ENCODE peak calls at places on chromosomes 4 and X, in seven cellular contexts. H is endothelial cell of umbilical vein; P is tibial artery; U is aorta; V is CD8-positive, alpha-beta T cell; D is IMR-90; K is stomach. S is an unnamed sample.

GRCh38 chr4:113316879-113317278 is 267.4 kb downstream of the ANK2 start:
- DNase-seq in H (no peak), P (no peak), U (no peak), V (no peak), D (no peak), K (no peak), S (no peak)

GRCh38 chrX:24266996-24267395 is 46.9 kb downstream of the SUPT20HL2 start:
- DNase-seq in H (no peak), P (no peak), U (no peak), V (no peak), D (peak; percentile 44), K (no peak), S (no peak)

GRCh38 chr4:76879731-76880364 is 18.1 kb downstream of the SOWAHB start:
- DNase-seq in H (no peak), P (no peak), U (no peak), V (no peak), D (peak; percentile 78), K (no peak), S (no peak)

GRCh38 chrX:53714580-53715335 is 28.2 kb upstream of the HUWE1 start:
- DNase-seq in H (peak; percentile 8), P (no peak), U (no peak), V (peak; percentile 18), D (peak; percentile 57), K (peak; percentile 66), S (no peak)

GRCh38 chr4:52015366-52015765 is 4.8 kb downstream of the LRRC66 start:
- DNase-seq in H (peak; percentile 53), P (no peak), U (no peak), V (no peak), D (no peak), K (no peak), S (no peak)

GRCh38 chrX:139692506-139692849 is 15.5 kb downstream of the MCF2 start:
- DNase-seq in H (no peak), P (no peak), U (no peak), V (no peak), D (no peak), K (no peak), S (no peak)

GRCh38 chrX:11952176-11952720 is 186.0 kb upstream of the FRMPD4 start:
- DNase-seq in H (no peak), P (no peak), U (no peak), V (no peak), D (peak; percentile 25), K (no peak), S (no peak)

GRCh38 chrX:49610718-49611310 is 12.0 kb downstream of the GAGE1 start:
- DNase-seq in H (peak; percentile 17), P (no peak), U (no peak), V (no peak), D (no peak), K (no peak), S (no peak)

GRCh38 chr4:32133141-32133540 is 1413.0 kb downstream of the PCDH7 start:
- DNase-seq in H (no peak), P (no peak), U (no peak), V (no peak), D (no peak), K (no peak), S (no peak)

GRCh38 chr4:143641406-143641805 is 59.1 kb downstream of the FREM3 start:
- DNase-seq in H (peak; percentile 48), P (no peak), U (no peak), V (no peak), D (no peak), K (no peak), S (no peak)

GRCh38 chr4:31539279-31540074 is 819.3 kb downstream of the PCDH7 start:
- DNase-seq in H (no peak), P (no peak), U (no peak), V (no peak), D (no peak), K (no peak), S (no peak)

GRCh38 chrX:17595456-17596035 is 141.7 kb upstream of the SCML1 start:
- DNase-seq in H (peak; percentile 85), P (no peak), U (no peak), V (no peak), D (peak; percentile 62), K (no peak), S (no peak)

GRCh38 chrX:64394874-64395567 is at the start of gene MTMR8:
- DNase-seq in H (peak; percentile 1), P (peak; percentile 58), U (peak; percentile 83), V (peak; percentile 62), D (no peak), K (peak; percentile 77), S (peak; percentile 94)

GRCh38 chrX:21838937-21839333 is 482 bp upstream of the MBTPS2 start:
- DNase-seq in H (no peak), P (no peak), U (no peak), V (no peak), D (peak; percentile 14), K (no peak), S (peak; percentile 12)

GRCh38 chr4:144750348-144750747 is 104.4 kb downstream of the HHIP start:
- DNase-seq in H (no peak), P (no peak), U (no peak), V (no peak), D (no peak), K (no peak), S (no peak)

GRCh38 chrX:40175416-40176255 is 77.9 kb upstream of the BCOR start:
- DNase-seq in H (peak; percentile 42), P (peak; percentile 61), U (peak; percentile 89), V (peak; percentile 68), D (no peak), K (peak; percentile 65), S (peak; percentile 86)

GRCh38 chr4:170198742-170199141 is 109.0 kb upstream of the AADAT start:
- DNase-seq in H (no peak), P (no peak), U (no peak), V (no peak), D (no peak), K (no peak), S (no peak)

GRCh38 chrX:28498658-28499057 is 88.6 kb upstream of the IL1RAPL1 start:
- DNase-seq in H (peak; percentile 76), P (no peak), U (no peak), V (no peak), D (peak; percentile 47), K (no peak), S (peak; percentile 46)

GRCh38 chr4:53767503-53767902 is 176.2 kb upstream of the LNX1 start:
- DNase-seq in H (no peak), P (no peak), U (no peak), V (no peak), D (no peak), K (no peak), S (no peak)

GRCh38 chr4:64584981-64585557 is 175.8 kb upstream of the TECRL start:
- DNase-seq in H (peak; percentile 17), P (peak; percentile 28), U (no peak), V (no peak), D (peak; percentile 6), K (no peak), S (peak; percentile 47)

GRCh38 chrX:7385131-7385530 is 237.2 kb upstream of the PUDP start:
- DNase-seq in H (no peak), P (no peak), U (no peak), V (no peak), D (no peak), K (no peak), S (no peak)

GRCh38 chrX:74383611-74384010 is 37.7 kb upstream of the SLC16A2 start:
- DNase-seq in H (peak; percentile 41), P (peak; percentile 20), U (no peak), V (no peak), D (peak; percentile 59), K (peak; percentile 29), S (peak; percentile 40)

DNA sequence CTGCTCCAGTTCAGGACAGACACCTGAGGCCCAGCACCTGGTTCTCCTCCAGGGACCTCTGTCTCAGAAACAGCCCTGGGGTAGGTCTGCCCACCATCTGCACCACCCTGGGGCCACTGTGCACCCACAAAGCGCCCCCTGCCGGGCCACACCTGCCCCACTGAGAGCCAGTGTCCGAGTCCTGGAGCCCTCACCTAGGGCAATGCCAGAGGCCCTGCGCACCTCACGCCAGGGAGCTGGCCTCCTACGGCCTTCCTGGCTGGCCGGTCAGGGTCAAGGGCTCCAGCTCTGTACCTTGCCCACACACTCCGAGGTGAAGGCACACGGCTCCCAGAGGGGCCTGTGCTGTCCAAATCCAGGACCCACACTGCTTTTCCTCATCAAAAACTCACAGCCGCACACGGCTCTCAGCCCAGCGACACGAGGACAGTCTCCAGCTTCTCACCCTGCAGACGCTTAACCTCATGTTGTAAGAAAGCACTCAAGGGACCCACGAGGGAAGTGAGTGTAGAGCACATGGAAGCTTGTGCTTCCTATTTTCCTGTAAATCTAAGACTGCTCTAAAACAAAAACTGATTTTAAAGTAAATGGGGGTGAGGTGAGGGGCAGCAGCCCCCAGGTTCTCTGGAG is 5.4 kb downstream of the CTBP1 start:
- DNase-seq in H (no peak), P (peak; percentile 19), U (no peak), V (no peak), D (no peak), K (no peak), S (peak; percentile 9)
- H3K4me1 ChIP-seq in H (peaks cover 14% of the 10 kb centered on the region), P (peaks cover 46% of the 10 kb centered on the region), U (no peaks in the 10 kb centered on the region), V (peaks cover 50% of the 10 kb centered on the region), D (peaks cover 16% of the 10 kb centered on the region), K (peaks cover 70% of the 10 kb centered on the region), S (peaks cover 8% of the 10 kb centered on the region)

DNA sequence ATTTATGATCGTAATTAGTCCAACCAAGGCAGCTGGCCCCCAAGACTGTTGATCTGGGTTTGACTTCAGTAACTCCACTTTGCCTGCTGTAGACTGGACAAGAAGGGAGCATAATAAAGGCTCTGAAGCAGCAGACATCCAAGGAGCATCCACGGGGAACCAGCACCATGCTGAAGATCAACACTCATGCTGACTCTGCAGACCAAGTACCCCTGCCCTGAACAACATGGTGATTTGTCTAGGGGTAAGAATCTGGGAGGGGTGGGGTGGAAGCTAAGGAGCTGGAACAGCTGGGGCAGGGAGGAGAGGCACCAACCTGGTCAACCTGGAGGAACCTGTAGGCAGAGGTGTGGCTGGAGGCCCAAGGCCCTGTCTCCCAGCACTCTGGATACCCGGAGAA is 2.1 kb downstream of the TEC start:
- DNase-seq in H (no peak), P (no peak), U (no peak), V (no peak), D (no peak), K (no peak), S (no peak)
- H3K4me3 ChIP-seq in H (no peak overlapping the region), P (no peak overlapping the region), U (no peak overlapping the region), V (no peak overlapping the region), D (no peak overlapping the region), K (no peak overlapping the region), S (no peak overlapping the region)

GRCh38 chrX:70346671-70347070 is 56.8 kb downstream of the KIF4A start:
- DNase-seq in H (no peak), P (no peak), U (no peak), V (no peak), D (no peak), K (no peak), S (peak; percentile 93)
- H3K9me3 ChIP-seq in H (no peaks in the 10 kb centered on the region), P (peaks cover 4% of the 10 kb centered on the region), U (no peaks in the 10 kb centered on the region), V (no peaks in the 10 kb centered on the region), D (no peaks in the 10 kb centered on the region), K (no peaks in the 10 kb centered on the region), S (no peaks in the 10 kb centered on the region)

GRCh38 chrX:31236231-31236630 is 164.4 kb upstream of the FTHL17 start:
- DNase-seq in H (no peak), P (no peak), U (no peak), V (no peak), D (no peak), K (no peak), S (no peak)

GRCh38 chrX:31232506-31232905 is 160.7 kb upstream of the FTHL17 start:
- DNase-seq in H (no peak), P (no peak), U (no peak), V (no peak), D (no peak), K (no peak), S (no peak)

GRCh38 chrX:31240982-31241381 is 169.1 kb upstream of the FTHL17 start:
- DNase-seq in H (no peak), P (no peak), U (no peak), V (no peak), D (no peak), K (no peak), S (no peak)

GRCh38 chrX:31233941-31234496 is 162.2 kb upstream of the FTHL17 start:
- DNase-seq in H (no peak), P (no peak), U (no peak), V (no peak), D (no peak), K (no peak), S (peak; percentile 67)

GRCh38 chrX:31237189-31237588 is 165.3 kb upstream of the FTHL17 start:
- DNase-seq in H (no peak), P (no peak), U (no peak), V (no peak), D (peak; percentile 17), K (no peak), S (no peak)
- H3K4me1 ChIP-seq in H (no peaks in the 10 kb centered on the region), P (no peaks in the 10 kb centered on the region), U (no peaks in the 10 kb centered on the region), V (no peaks in the 10 kb centered on the region), D (no peaks in the 10 kb centered on the region), K (no peaks in the 10 kb centered on the region), S (peaks cover 10% of the 10 kb centered on the region)